ENCODE peak calls at places on chromosomes 1 and 21, in ten cellular contexts. J is suprapubic skin; A is Peyer's patch; Z is mesenchymal stem cell; Q is astrocyte; K is CD8-positive, alpha-beta T cell; L is cardiac muscle cell; T is heart right ventricle; M is effector memory CD4-positive, alpha-beta T cell; N is PC-3. U is an unnamed sample.
A peak's percentile ranks its signal among the peaks of the same experiment; 100 is the strongest.

GRCh38 chr1:220189750-220190347 is 82.4 kb downstream of the RAB3GAP2 start:
- DNase-seq in N (peak; percentile 58), T (no peak), Z (peak; percentile 41), Q (peak; percentile 4), J (no peak), L (peak; percentile 47), K (no peak), M (no peak), A (no peak), U (no peak)

GRCh38 chr1:87712261-87712674 is 383.6 kb downstream of the LMO4 start:
- DNase-seq in M (no peak), Z (no peak), T (no peak), A (peak; percentile 61), K (no peak), J (no peak), N (peak; percentile 30), L (no peak), Q (peak; percentile 25), U (no peak)

GRCh38 chr1:116193768-116194167 is 82.6 kb downstream of the MAB21L3 start:
- DNase-seq in J (no peak), N (no peak), T (no peak), Q (no peak), Z (no peak), L (no peak), A (no peak), M (no peak), K (no peak), U (no peak)

GRCh38 chr1:93749894-93750301 is 68.3 kb upstream of the BCAR3 start:
- DNase-seq in M (no peak), Q (no peak), L (peak; percentile 34), K (no peak), A (no peak), T (no peak), N (peak; percentile 66), Z (no peak), J (no peak), U (no peak)

GRCh38 chr1:183734600-183735036 is 70.3 kb upstream of the RGL1 start:
- DNase-seq in A (no peak), N (no peak), Q (peak; percentile 14), T (no peak), Z (peak; percentile 84), K (no peak), L (peak; percentile 65), J (no peak), M (no peak), U (peak; percentile 63)

GRCh38 chr21:35563885-35564451 is 496.4 kb downstream of the SETD4 start:
- DNase-seq in Q (peak; percentile 97), N (no peak), K (no peak), J (no peak), A (no peak), L (peak; percentile 97), M (no peak), T (peak; percentile 49), Z (peak; percentile 95), U (peak; percentile 85)

GRCh38 chr1:60875139-60875538 is 207.2 kb upstream of the NFIA start:
- DNase-seq in Z (no peak), J (no peak), T (no peak), Q (peak; percentile 4), M (no peak), A (no peak), K (no peak), L (peak; percentile 34), N (no peak), U (no peak)

GRCh38 chr1:15848143-15848928 is 829 bp downstream of the SPEN start:
- DNase-seq in K (no peak), Z (peak; percentile 59), T (peak; percentile 51), Q (peak; percentile 20), A (peak; percentile 72), M (no peak), N (no peak), L (peak; percentile 23), J (peak; percentile 72), U (peak; percentile 85)

GRCh38 chr1:157968951-157969350 is 24.5 kb upstream of the KIRREL1 start:
- DNase-seq in Z (peak; percentile 64), T (no peak), N (peak; percentile 96), L (peak; percentile 89), M (no peak), K (no peak), Q (peak; percentile 89), J (no peak), A (no peak), U (no peak)

GRCh38 chr1:197171531-197171930 is 25.1 kb upstream of the ASPM start:
- DNase-seq in T (no peak), Z (no peak), Q (no peak), M (no peak), K (no peak), J (no peak), N (peak; percentile 11), L (peak; percentile 32), A (no peak), U (no peak)

GRCh38 chr1:227004796-227005195 is 64.7 kb downstream of the COQ8A start:
- DNase-seq in Q (no peak), A (no peak), Z (no peak), M (no peak), K (no peak), L (no peak), N (no peak), J (no peak), T (no peak), U (no peak)
- H3K4me1 ChIP-seq in Q (no peaks in the 10 kb centered on the region), A (no peaks in the 10 kb centered on the region), Z (peaks cover 4% of the 10 kb centered on the region), M (no peaks in the 10 kb centered on the region), K (no peaks in the 10 kb centered on the region), L (peaks cover 5% of the 10 kb centered on the region), N (no peaks in the 10 kb centered on the region), J (no peaks in the 10 kb centered on the region), T (no peaks in the 10 kb centered on the region), U (no peaks in the 10 kb centered on the region)

DNA sequence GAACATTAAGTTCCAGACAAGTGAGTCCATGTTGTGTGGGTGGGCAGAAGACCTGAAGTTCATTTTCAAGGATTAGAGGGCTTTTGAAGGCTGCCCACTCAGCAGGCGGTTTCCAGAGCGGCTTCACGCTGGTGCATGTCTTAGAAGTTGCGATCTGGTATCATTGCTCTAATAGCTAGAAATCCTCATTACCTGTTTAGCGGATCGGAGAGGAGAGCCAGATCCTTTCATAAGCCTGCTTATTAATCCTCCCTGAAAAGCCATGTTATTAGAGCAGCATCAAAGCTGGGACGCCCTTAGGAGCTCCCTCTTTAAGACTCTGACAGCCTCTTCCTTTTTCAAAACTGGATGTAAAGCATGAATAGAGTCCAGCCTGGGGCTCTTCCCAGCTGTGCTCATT is 13.8 kb upstream of the CTSE start:
- DNase-seq in A (no peak), Z (no peak), Q (no peak), L (no peak), M (no peak), K (no peak), N (no peak), T (no peak), J (no peak), U (no peak)
- H3K27me3 ChIP-seq in A (no peaks in the 10 kb centered on the region), Z (peaks cover 66% of the 10 kb centered on the region), Q (peaks cover 58% of the 10 kb centered on the region), L (no peaks in the 10 kb centered on the region), M (no peaks in the 10 kb centered on the region), K (no peaks in the 10 kb centered on the region), N (peaks cover 88% of the 10 kb centered on the region), T (peaks cover 32% of the 10 kb centered on the region), J (no peaks in the 10 kb centered on the region), U (no peaks in the 10 kb centered on the region)

GRCh38 chr1:2925291-2925690 is 96.0 kb upstream of the ACTRT2 start:
- DNase-seq in A (no peak), K (no peak), J (no peak), L (no peak), M (no peak), N (no peak), T (no peak), Z (no peak), Q (no peak), U (no peak)
- H3K9me3 ChIP-seq in A (no peaks in the 10 kb centered on the region), K (no peaks in the 10 kb centered on the region), J (no peaks in the 10 kb centered on the region), L (peaks cover 3% of the 10 kb centered on the region), M (no peaks in the 10 kb centered on the region), N (no peaks in the 10 kb centered on the region), T (no peaks in the 10 kb centered on the region), Z (no peaks in the 10 kb centered on the region), Q (no peaks in the 10 kb centered on the region), U (no peaks in the 10 kb centered on the region)

DNA sequence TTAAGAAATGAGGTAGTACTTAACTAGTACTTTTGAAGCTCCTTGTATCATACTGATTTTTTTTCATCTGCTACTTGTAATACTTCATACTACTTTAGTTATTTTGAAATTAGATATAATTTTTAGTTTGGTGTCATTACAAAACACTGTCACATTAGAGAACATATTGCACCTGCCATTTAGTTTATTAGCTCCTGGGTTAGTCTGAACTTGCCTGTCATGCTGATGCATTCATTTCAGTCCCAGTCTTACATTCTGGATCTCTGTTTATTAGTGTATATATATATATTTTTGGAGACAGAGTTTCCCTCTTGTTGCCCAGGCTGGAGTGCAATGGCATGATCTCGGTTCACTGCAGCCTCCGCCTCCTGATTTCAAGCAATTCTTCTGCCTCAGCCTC is 50.3 kb downstream of the DYRK1A start:
- DNase-seq in Z (no peak), A (no peak), K (no peak), M (no peak), L (no peak), J (no peak), T (no peak), N (no peak), Q (no peak), U (no peak)
- H3K4me1 ChIP-seq in Z (no peaks in the 10 kb centered on the region), A (peaks cover 7% of the 10 kb centered on the region), K (peaks cover 60% of the 10 kb centered on the region), M (peaks cover 19% of the 10 kb centered on the region), L (peaks cover 33% of the 10 kb centered on the region), J (peaks cover 53% of the 10 kb centered on the region), T (peaks cover 67% of the 10 kb centered on the region), N (no peaks in the 10 kb centered on the region), Q (peaks cover 15% of the 10 kb centered on the region), U (peaks cover 17% of the 10 kb centered on the region)

GRCh38 chr1:29602203-29602602 is 365.9 kb downstream of the PTPRU start:
- DNase-seq in Q (no peak), M (no peak), T (no peak), A (no peak), K (no peak), J (no peak), Z (no peak), N (no peak), L (no peak), U (no peak)

GRCh38 chr1:29599071-29599470 is 362.7 kb downstream of the PTPRU start:
- DNase-seq in N (no peak), M (no peak), J (no peak), A (no peak), Q (no peak), L (no peak), Z (no peak), T (no peak), K (no peak), U (no peak)

GRCh38 chr1:29601021-29601420 is 364.7 kb downstream of the PTPRU start:
- DNase-seq in L (no peak), Q (no peak), Z (no peak), K (no peak), N (no peak), T (no peak), A (no peak), J (no peak), M (no peak), U (no peak)

GRCh38 chr1:29597861-29598260 is 361.5 kb downstream of the PTPRU start:
- DNase-seq in N (no peak), T (no peak), L (no peak), A (no peak), Q (no peak), J (no peak), Z (no peak), K (no peak), M (no peak), U (no peak)

GRCh38 chr1:29599826-29600225 is 363.5 kb downstream of the PTPRU start:
- DNase-seq in L (no peak), Z (no peak), A (no peak), M (no peak), N (no peak), K (no peak), T (no peak), Q (no peak), J (no peak), U (no peak)
- H3K27me3 ChIP-seq in L (peaks cover 7% of the 10 kb centered on the region), Z (peaks cover 27% of the 10 kb centered on the region), A (no peaks in the 10 kb centered on the region), M (no peaks in the 10 kb centered on the region), N (no peaks in the 10 kb centered on the region), K (no peaks in the 10 kb centered on the region), T (peaks cover 5% of the 10 kb centered on the region), Q (no peaks in the 10 kb centered on the region), J (peaks cover 3% of the 10 kb centered on the region), U (no peaks in the 10 kb centered on the region)